ENCODE peak calls at places on chromosome 11, in eight cellular contexts. H, L, E, O, D, W, T and N are unnamed samples.

GRCh38 chr11:86800076-86800955 is at the start of gene PRSS23:
- DNase-seq in H (peak), L (peak), E (peak), O (peak), D (no peak), W (no peak), T (peak), N (peak)

GRCh38 chr11:120400564-120401364 is 64.6 kb downstream of the ARHGEF12 start:
- DNase-seq in H (no peak), L (no peak), E (peak), O (no peak), D (no peak), W (no peak), T (peak), N (peak)

GRCh38 chr11:130040281-130040940 is 29.3 kb upstream of the APLP2 start:
- DNase-seq in H (no peak), L (no peak), E (no peak), O (no peak), D (no peak), W (no peak), T (no peak), N (no peak)

GRCh38 chr11:73184953-73185671 is 33.0 kb upstream of the P2RY2 start:
- DNase-seq in H (peak), L (peak), E (peak), O (peak), D (no peak), W (peak), T (peak), N (peak)

GRCh38 chr11:17596310-17596669 is 49.2 kb downstream of the OTOG start:
- DNase-seq in H (no peak), L (no peak), E (no peak), O (peak), D (no peak), W (no peak), T (no peak), N (no peak)

GRCh38 chr11:77188323-77188911 is 60.4 kb downstream of the MYO7A start:
- DNase-seq in H (peak), L (peak), E (peak), O (peak), D (peak), W (peak), T (peak), N (peak)

GRCh38 chr11:79219186-79220045 is 221.4 kb downstream of the TENM4 start:
- DNase-seq in H (no peak), L (no peak), E (no peak), O (no peak), D (no peak), W (no peak), T (no peak), N (peak)

GRCh38 chr11:134330611-134331564 is 900 bp upstream of the GLB1L2 start:
- DNase-seq in H (no peak), L (no peak), E (no peak), O (no peak), D (no peak), W (no peak), T (no peak), N (no peak)

GRCh38 chr11:57306156-57306876 is 18.4 kb downstream of the TNKS1BP1 start:
- DNase-seq in H (no peak), L (no peak), E (no peak), O (no peak), D (no peak), W (no peak), T (no peak), N (no peak)

GRCh38 chr11:31492320-31492913 is 17.0 kb downstream of the IMMP1L start:
- DNase-seq in H (no peak), L (no peak), E (peak), O (no peak), D (no peak), W (no peak), T (peak), N (no peak)

GRCh38 chr11:134413334-134414035 is 1.4 kb upstream of the B3GAT1 start:
- DNase-seq in H (no peak), L (no peak), E (no peak), O (no peak), D (no peak), W (no peak), T (no peak), N (no peak)

GRCh38 chr11:62545437-62546243 is 966 bp downstream of the AHNAK start:
- DNase-seq in H (peak), L (no peak), E (peak), O (peak), D (no peak), W (no peak), T (peak), N (peak)

GRCh38 chr11:73759520-73760065 is 1.3 kb downstream of the RAB6A start:
- DNase-seq in H (no peak), L (no peak), E (peak), O (no peak), D (peak), W (no peak), T (peak), N (peak)

GRCh38 chr11:120690406-120690805 is 178.9 kb downstream of the GRIK4 start:
- DNase-seq in H (no peak), L (no peak), E (no peak), O (no peak), D (no peak), W (no peak), T (no peak), N (no peak)

GRCh38 chr11:3926458-3927095 is 71.1 kb downstream of the STIM1 start:
- DNase-seq in H (no peak), L (no peak), E (peak), O (no peak), D (no peak), W (no peak), T (no peak), N (no peak)

GRCh38 chr11:13465909-13466371 is 2.9 kb upstream of the BTBD10 start:
- DNase-seq in H (no peak), L (peak), E (peak), O (no peak), D (peak), W (no peak), T (peak), N (peak)

GRCh38 chr11:11842426-11843008 is 745 bp downstream of the USP47 start:
- DNase-seq in H (peak), L (peak), E (peak), O (no peak), D (peak), W (peak), T (peak), N (peak)

GRCh38 chr11:19432370-19433163 is 191.8 kb upstream of the E2F8 start:
- DNase-seq in H (no peak), L (no peak), E (peak), O (no peak), D (no peak), W (no peak), T (peak), N (peak)

GRCh38 chr11:86738615-86739014 is 61.7 kb upstream of the PRSS23 start:
- DNase-seq in H (no peak), L (no peak), E (no peak), O (no peak), D (no peak), W (no peak), T (peak), N (peak)

GRCh38 chr11:9858822-9859221 is 194.9 kb downstream of the SWAP70 start:
- DNase-seq in H (no peak), L (no peak), E (peak), O (no peak), D (no peak), W (no peak), T (peak), N (peak)